ENCODE peak calls at places on chromosomes 4 and X, in four cellular contexts. A, I, E and Y are unnamed samples.

GRCh38 chr4:74772783-74773182 is 21.5 kb downstream of the BTC start:
- DNase-seq in A (no peak), I (no peak), E (no peak), Y (no peak)

GRCh38 chr4:4601803-4602369 is 60.0 kb upstream of the STX18 start:
- DNase-seq in A (no peak), I (no peak), E (no peak), Y (no peak)

GRCh38 chr4:89929425-89930272 is 35.0 kb downstream of the MMRN1 start:
- DNase-seq in A (no peak), I (no peak), E (no peak), Y (no peak)

GRCh38 chrX:50103866-50104566 is 96.8 kb downstream of the AKAP4 start:
- DNase-seq in A (no peak), I (no peak), E (no peak), Y (no peak)

GRCh38 chrX:39645059-39645895 is 452.5 kb downstream of the BCOR start:
- DNase-seq in A (no peak), I (peak; percentile 76), E (no peak), Y (peak; percentile 52)

GRCh38 chr4:109026588-109026987 is 263.7 kb upstream of the ETNPPL start:
- DNase-seq in A (no peak), I (no peak), E (no peak), Y (no peak)

GRCh38 chrX:119735467-119735866 is 22.9 kb upstream of the SOWAHD start:
- DNase-seq in A (no peak), I (no peak), E (no peak), Y (no peak)

GRCh38 chr4:7364979-7365378 is 69.8 kb downstream of the PSAPL1 start:
- DNase-seq in A (no peak), I (peak; percentile 64), E (no peak), Y (no peak)

GRCh38 chr4:61762722-61763627 is 562.8 kb downstream of the ADGRL3 start:
- DNase-seq in A (no peak), I (no peak), E (no peak), Y (no peak)
- TF ChIP-seq POLR2A in A (no peak), I (no peak), E (no peak), Y (no peak)

DNA sequence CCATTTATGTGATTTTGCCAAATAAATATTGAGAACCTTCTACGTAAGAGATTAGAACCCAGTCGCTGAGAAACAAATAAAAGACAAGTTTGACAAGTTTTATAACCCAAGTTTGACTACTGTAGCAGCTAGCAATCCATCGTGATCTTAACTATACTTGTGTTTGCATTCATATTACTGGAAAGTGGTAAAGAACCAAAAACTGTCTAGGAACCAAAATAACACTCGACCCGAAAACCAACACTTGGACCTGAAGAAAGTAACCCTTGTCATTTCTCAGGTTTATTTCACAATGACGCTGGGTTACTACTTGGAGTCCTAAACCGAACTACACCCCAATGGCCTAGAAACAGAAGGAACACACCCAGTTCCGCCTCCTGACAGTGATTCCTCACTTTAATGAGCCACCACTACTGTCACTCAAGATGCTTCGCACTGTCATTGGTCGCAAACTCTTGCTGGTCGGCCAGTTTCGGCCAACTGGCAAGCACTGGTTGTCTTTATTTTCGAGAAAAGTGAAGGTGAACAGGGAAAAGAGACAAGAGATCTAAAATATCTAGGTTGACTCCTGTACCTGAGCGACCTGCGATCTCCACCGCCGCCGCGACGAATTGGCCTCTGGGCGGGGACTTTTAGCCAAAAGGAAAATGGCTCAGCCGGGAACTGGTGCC is 496 bp downstream of the FBXO8 start:
- DNase-seq in A (peak; percentile 66), I (peak; percentile 74), E (peak; percentile 33), Y (peak; percentile 81)
- TF ChIP-seq POLR2A in A (no peak), I (no peak), E (no peak), Y (no peak)

GRCh38 chr4:76420901-76421581 is at the start of gene CCDC158:
- DNase-seq in A (no peak), I (peak; percentile 65), E (no peak), Y (no peak)
- TF ChIP-seq POLR2A in A (no peak), I (no peak), E (no peak), Y (no peak)

DNA sequence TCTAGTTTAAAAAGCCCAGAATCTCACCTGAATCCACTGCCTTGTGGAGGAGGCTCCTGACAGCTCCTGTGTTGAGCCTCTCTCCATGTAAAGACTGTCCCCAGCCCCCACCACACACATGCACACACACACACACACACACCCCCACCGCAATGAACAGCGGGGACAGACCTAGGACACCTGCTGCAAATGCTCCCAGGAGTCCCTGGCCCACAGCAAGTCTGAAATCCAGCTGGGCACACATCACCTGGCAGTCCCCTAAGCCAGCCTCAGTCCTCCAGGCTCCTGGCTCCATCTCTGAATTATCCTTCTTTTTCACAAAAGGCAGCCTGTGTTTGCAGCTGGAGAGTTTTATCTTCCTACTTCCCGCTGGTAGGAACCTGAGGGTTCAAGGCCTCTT is 6.6 kb upstream of the FAM53A start:
- DNase-seq in A (no peak), I (no peak), E (no peak), Y (no peak)
- TF ChIP-seq POLR2A in A (no peak), I (no peak), E (no peak), Y (no peak)

DNA sequence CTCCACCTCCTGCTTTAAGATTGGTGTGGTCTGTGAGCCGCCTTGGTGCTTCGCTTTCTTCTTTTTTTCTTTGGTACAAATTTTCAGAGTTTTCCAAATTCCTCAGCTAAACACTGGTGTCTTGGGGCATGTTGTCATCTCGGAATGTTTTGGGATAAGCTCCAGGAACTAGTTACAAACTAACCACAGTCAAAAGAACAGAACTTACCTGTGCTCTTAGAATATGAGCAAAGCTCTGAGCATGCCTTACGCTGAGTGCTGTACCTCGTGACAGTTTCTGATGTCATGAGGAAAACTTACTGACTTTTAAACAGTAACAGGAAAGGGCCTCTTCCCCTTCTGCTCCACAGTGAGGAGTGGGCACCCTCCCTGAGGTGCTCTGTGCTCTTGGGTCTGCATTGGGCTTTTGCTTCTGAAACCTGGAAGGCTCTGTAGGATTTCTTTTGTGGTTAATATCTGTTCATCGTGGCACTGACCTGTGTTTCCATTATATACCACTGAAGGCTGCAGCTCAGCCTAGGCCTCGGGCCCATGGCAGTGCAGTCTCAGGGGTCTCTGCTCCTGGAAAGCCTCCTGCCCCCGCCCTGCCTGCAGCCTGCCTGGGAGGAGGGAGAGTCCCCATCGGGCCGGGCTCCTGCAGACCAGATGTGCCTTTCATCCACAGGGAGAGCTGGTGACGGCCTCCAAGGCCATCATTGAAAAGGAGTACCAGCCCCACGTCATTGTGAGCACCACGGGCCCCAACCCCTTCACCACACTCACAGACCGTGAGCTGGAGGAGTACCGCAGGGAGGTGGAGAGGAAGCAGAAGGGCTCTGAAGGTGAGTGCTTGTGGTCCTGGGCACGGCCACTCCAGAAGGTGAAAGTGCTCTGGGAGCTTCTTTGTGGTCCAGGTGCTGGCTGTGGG is 48.7 kb downstream of the NOP14 start:
- DNase-seq in A (no peak), I (no peak), E (no peak), Y (peak; percentile 44)
- TF ChIP-seq POLR2A in A (no peak), I (no peak), E (no peak), Y (no peak)

GRCh38 chr4:6269651-6270511 is at the start of gene WFS1:
- DNase-seq in A (peak; percentile 99), I (peak; percentile 99), E (peak; percentile 100), Y (peak; percentile 99)
- TF ChIP-seq POLR2A in A (peak; percentile 54), I (peak; percentile 96), E (peak; percentile 88), Y (peak; percentile 82)

GRCh38 chrX:10483191-10483808 is 137.1 kb downstream of the MID1 start:
- DNase-seq in A (no peak), I (no peak), E (no peak), Y (no peak)

GRCh38 chrX:10484683-10485247 is 135.6 kb downstream of the MID1 start:
- DNase-seq in A (no peak), I (no peak), E (no peak), Y (no peak)

GRCh38 chrX:10482708-10483107 is 137.7 kb downstream of the MID1 start:
- DNase-seq in A (no peak), I (no peak), E (no peak), Y (no peak)

GRCh38 chrX:10479508-10479907 is 140.9 kb downstream of the MID1 start:
- DNase-seq in A (no peak), I (no peak), E (no peak), Y (no peak)

GRCh38 chrX:10482262-10482661 is 138.1 kb downstream of the MID1 start:
- DNase-seq in A (no peak), I (peak; percentile 54), E (no peak), Y (no peak)
- TF ChIP-seq POLR2A in A (no peak), I (no peak), E (no peak), Y (no peak)

GRCh38 chrX:48956728-48957414 is 536 bp downstream of the OTUD5 start:
- DNase-seq in A (no peak), I (no peak), E (no peak), Y (no peak)

GRCh38 chrX:48960291-48960690 is 2.9 kb upstream of the OTUD5 start:
- DNase-seq in A (no peak), I (no peak), E (no peak), Y (no peak)

GRCh38 chrX:48957827-48958634 is 624 bp upstream of the OTUD5 start:
- DNase-seq in A (peak; percentile 92), I (peak; percentile 96), E (peak; percentile 68), Y (peak; percentile 97)

GRCh38 chrX:48957477-48957826 is at the start of gene OTUD5:
- DNase-seq in A (no peak), I (peak; percentile 80), E (no peak), Y (no peak)

DNA sequence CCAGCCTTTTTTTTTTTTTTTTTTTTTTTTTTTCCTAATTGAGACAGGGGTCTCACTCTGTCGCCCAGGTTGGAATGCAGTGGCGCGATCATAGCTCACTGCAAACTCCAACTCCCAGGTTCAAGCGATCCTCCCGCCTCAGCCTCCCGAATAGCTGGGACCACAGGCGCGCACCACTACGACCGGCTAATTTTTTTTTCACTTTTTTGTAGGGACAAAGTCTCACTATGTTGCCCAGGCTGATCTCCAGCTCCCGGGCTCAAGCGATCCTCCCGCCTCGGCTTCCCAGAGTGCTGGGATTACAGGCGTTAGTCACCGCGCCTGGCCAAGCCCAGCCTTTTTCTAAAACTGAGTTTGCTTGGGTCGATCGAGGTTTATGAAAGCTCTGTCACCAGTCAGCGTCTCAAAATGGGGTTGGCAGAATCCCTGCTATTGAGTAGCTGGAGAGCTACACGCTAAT is 1.3 kb upstream of the OTUD5 start:
- DNase-seq in A (peak; percentile 52), I (no peak), E (no peak), Y (peak; percentile 63)
- TF ChIP-seq POLR2A in A (no peak), I (no peak), E (no peak), Y (no peak)

DNA sequence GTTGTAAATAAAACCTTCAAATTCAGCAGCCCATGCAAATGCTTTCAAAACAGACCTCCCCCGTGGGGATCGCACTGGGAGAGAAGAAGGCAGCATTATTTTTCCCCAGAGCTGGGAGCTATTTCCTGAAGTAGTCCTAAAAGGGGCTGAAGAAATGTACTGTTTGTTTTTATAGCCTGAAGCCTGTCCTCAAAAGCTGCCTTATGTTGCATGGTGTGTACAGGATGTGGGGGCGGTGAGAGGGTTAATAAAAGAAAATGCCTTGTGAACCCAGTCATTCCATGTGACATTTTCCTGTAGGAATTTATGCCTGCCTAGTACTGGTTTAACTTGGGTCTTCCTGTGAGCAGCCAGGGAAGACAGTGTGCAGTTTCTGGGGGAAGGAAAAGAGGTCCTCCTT is 144.1 kb downstream of the SOWAHB start:
- DNase-seq in A (no peak), I (no peak), E (no peak), Y (no peak)
- TF ChIP-seq POLR2A in A (no peak), I (no peak), E (no peak), Y (no peak)